ENCODE peak calls at places on chromosome 12, in eight cellular contexts. F is left ventricle myocardium inferior, J is spleen, A is breast epithelium, L is AG04450, U is Peyer's patch, C is HL-60, Y is A673. K is an unnamed sample.

GRCh38 chr12:105457026-105457425 is 126.5 kb downstream of the C12orf75 start:
- DNase-seq in U (no peak), Y (no peak), A (no peak), J (no peak), L (no peak), C (no peak), F (no peak), K (no peak)

GRCh38 chr12:86249856-86250255 is 6.3 kb downstream of the MGAT4C start:
- DNase-seq in A (no peak), J (no peak), F (no peak), Y (peak; percentile 85), L (peak; percentile 16), C (no peak), U (no peak), K (no peak)

GRCh38 chr12:110683888-110684287 is 5.0 kb downstream of the HVCN1 start:
- DNase-seq in F (no peak), J (no peak), A (no peak), Y (no peak), U (no peak), L (no peak), C (no peak), K (no peak)

GRCh38 chr12:56299308-56299852 is 750 bp downstream of the CS start:
- DNase-seq in C (no peak), F (no peak), J (no peak), U (no peak), Y (peak; percentile 32), L (no peak), A (no peak), K (no peak)

GRCh38 chr12:93573552-93574223 is 1.2 kb downstream of the SOCS2 start:
- DNase-seq in C (no peak), A (no peak), L (no peak), F (no peak), Y (no peak), J (no peak), U (peak; percentile 54), K (no peak)

GRCh38 chr12:91988076-91988475 is 157.6 kb downstream of the BTG1 start:
- DNase-seq in C (no peak), L (no peak), J (no peak), F (no peak), A (no peak), U (no peak), Y (no peak), K (no peak)

GRCh38 chr12:6321905-6322304 is 11.4 kb downstream of the PLEKHG6 start:
- DNase-seq in U (no peak), J (no peak), C (no peak), A (peak; percentile 60), F (no peak), Y (no peak), L (no peak), K (no peak)

GRCh38 chr12:55652352-55652751 is 15.7 kb downstream of the OR10P1 start:
- DNase-seq in F (no peak), C (no peak), L (no peak), J (no peak), U (no peak), A (no peak), Y (no peak), K (no peak)

GRCh38 chr12:32196250-32197198 is 89.9 kb downstream of the BICD1 start:
- DNase-seq in F (no peak), L (no peak), J (no peak), U (no peak), Y (no peak), A (no peak), C (no peak), K (no peak)

GRCh38 chr12:12443482-12443881 is 86.6 kb downstream of the BORCS5 start:
- DNase-seq in J (no peak), U (no peak), F (peak; percentile 55), A (peak; percentile 66), L (no peak), C (no peak), Y (no peak), K (no peak)

GRCh38 chr12:63808631-63809030 is 28.9 kb downstream of the RXYLT1 start:
- DNase-seq in C (no peak), Y (peak; percentile 56), F (no peak), J (no peak), L (no peak), A (no peak), U (no peak), K (no peak)

GRCh38 chr12:57483466-57483865 is 3.8 kb upstream of the ARHGAP9 start:
- DNase-seq in A (no peak), C (no peak), J (peak; percentile 38), F (no peak), L (no peak), Y (no peak), U (no peak), K (no peak)

GRCh38 chr12:56488041-56488955 is at the start of gene GLS2:
- DNase-seq in U (peak; percentile 77), C (peak; percentile 44), A (peak; percentile 77), Y (peak; percentile 83), J (peak; percentile 89), F (peak; percentile 67), L (peak; percentile 44), K (peak; percentile 82)

GRCh38 chr12:102479099-102479887 is 1.1 kb downstream of the IGF1 start:
- DNase-seq in A (no peak), J (no peak), U (no peak), Y (peak; percentile 53), C (no peak), F (no peak), L (no peak), K (no peak)

GRCh38 chr12:12718382-12718761 is 1.2 kb downstream of the CDKN1B start:
- DNase-seq in L (no peak), F (no peak), A (no peak), C (no peak), J (no peak), Y (no peak), U (no peak), K (no peak)

GRCh38 chr12:196436-196835 is 17.5 kb downstream of the SLC6A12 start:
- DNase-seq in L (no peak), F (no peak), U (no peak), Y (no peak), C (no peak), J (peak; percentile 70), A (no peak), K (no peak)

GRCh38 chr12:47910486-47910885 is 5.7 kb upstream of the VDR start:
- DNase-seq in L (no peak), U (no peak), F (no peak), C (no peak), Y (no peak), J (no peak), A (no peak), K (no peak)

GRCh38 chr12:55925371-55925770 is 2.3 kb downstream of the PYM1 start:
- DNase-seq in F (no peak), L (no peak), A (no peak), J (no peak), Y (no peak), C (no peak), U (no peak), K (no peak)

GRCh38 chr12:116333402-116333801 is 55.9 kb upstream of the MED13L start:
- DNase-seq in A (no peak), F (no peak), J (no peak), U (no peak), Y (no peak), L (no peak), C (no peak), K (no peak)

GRCh38 chr12:110948041-110948440 is 27.7 kb upstream of the MYL2 start:
- DNase-seq in J (no peak), L (no peak), C (no peak), A (no peak), U (no peak), Y (no peak), F (no peak), K (no peak)

DNA sequence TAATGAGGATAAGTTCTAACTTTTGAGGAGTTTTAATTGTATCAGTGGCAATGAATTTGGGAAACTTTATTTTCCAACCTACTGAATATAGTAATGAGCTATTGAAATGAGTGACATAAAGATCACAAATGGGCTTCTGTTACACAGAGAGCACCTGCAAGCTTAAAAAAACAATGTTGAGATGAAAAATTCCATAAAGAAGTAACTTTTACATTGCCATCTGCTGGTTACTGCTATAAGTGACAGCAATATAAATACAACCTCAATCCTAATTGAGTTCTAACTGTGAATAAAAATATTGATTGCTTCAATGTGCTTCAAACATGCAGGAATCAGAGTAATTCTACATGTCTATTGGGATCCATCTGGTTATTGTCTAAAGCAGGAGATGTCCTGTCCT is 14.2 kb downstream of the WIF1 start:
- DNase-seq in Y (no peak), A (no peak), F (no peak), C (no peak), L (no peak), U (no peak), J (no peak), K (no peak)
- TF ChIP-seq CTCF in Y (peak; percentile 54), A (peak; percentile 36), F (peak; percentile 40), C (peak; percentile 3), L (peak; percentile 53), U (peak; percentile 50), J (no peak), K (peak; percentile 32)

DNA sequence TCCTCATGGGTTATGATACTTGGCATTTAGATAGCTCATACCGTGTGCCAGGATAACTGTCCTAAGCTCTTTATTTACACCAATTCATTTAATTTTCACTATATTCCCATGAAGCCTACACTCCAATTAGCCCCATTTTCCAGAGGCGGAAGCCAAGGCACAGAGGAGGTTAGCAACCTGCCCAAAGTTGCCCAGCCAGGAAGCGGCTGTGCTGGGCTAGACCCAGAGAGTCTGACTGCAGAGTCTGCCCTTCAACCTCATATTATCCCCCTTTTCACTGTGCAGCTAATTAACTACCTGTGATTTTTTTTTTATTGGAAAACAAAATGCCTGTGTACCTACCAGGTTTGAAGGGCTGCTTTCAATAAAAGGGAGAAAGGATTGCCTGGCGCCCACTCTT is 2.5 kb downstream of the RFLNA start:
- DNase-seq in U (no peak), L (no peak), C (no peak), F (no peak), J (no peak), A (no peak), Y (no peak), K (no peak)
- H3K4me3 ChIP-seq in U (no peak overlapping the region), L (no peak overlapping the region), C (no peak overlapping the region), F (no peak overlapping the region), J (no peak overlapping the region), A (no peak overlapping the region), Y (no peak overlapping the region), K (no peak overlapping the region)

DNA sequence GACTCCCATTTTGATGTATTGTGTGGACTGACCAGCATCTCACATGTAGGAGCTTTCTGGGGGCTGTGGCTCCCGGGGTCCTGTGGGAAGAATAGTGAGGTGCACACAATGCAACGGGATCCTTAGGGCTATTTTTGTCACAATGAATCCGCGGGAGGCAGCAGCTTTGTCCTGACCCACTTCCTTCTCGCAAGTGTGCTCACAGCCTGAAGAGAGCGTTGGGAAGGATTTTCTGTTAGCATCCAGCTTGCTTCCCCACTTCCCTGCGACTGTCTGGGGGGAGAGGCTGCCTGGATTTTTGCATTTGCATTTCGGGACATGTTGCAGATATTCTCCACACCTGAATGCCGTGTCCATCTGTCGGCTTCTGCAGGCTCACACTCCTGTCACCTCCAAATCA is 31.9 kb downstream of the FZD10 start:
- DNase-seq in Y (no peak), C (no peak), U (no peak), F (no peak), J (no peak), A (no peak), L (no peak), K (no peak)
- H3K27me3 ChIP-seq in Y (no peaks in the 10 kb centered on the region), C (no peaks in the 10 kb centered on the region), U (no peaks in the 10 kb centered on the region), F (peaks cover 83% of the 10 kb centered on the region), J (no peaks in the 10 kb centered on the region), A (peaks cover 4% of the 10 kb centered on the region), L (no peaks in the 10 kb centered on the region), K (peaks cover 6% of the 10 kb centered on the region)

DNA sequence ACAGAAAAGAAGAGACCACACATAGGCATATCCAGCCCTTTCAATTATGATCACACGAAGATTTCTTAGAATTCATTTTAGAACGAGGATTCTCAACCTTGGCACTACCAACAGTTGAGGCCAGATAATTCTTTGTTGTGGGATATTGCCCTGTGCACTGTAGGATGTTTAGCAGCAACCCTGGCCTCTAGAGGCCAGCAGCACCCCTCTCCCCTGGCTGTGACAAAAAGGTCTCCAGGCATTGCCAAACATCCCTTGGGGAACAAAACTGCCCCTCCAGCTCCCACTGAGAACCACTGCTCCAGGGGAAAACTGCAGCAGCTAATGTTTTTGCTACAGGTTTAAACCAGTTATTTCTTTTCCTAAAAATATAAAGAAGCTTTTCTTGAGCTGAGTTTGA is 7.1 kb downstream of the NT5DC3 start:
- DNase-seq in U (no peak), Y (no peak), A (no peak), C (no peak), L (no peak), F (no peak), J (no peak), K (no peak)
- TF ChIP-seq CTCF in U (no peak), Y (no peak), A (no peak), C (no peak), L (peak; percentile 15), F (no peak), J (no peak), K (no peak)

K was measured in lower lobe of right lung.